ENCODE peak calls at places on chromosome 13, in eight cellular contexts. B is M059J; C is COR-L47; F is fibroblast of the aortic adventitia; J is stimulated activated CD8-positive, alpha-beta memory T cell treated with anti-CD3 and anti-CD28 coated beads, Interleukin-12 subunit alpha, Interleukin-12 subunit beta, amount 100 ng/mL, for 1 hour; D is heart left ventricle; T is HEK293T; O is ovary. N is an unnamed sample.

GRCh38 chr13:48161530-48162179 is 66.8 kb upstream of the MED4 start:
- DNase-seq in B (no peak), C (no peak), F (no peak), J (no peak), D (peak), T (no peak), O (no peak), N (no peak)

GRCh38 chr13:49356224-49356623 is 87.6 kb downstream of the CAB39L start:
- DNase-seq in B (peak), C (no peak), F (peak), J (no peak), D (no peak), T (no peak), O (no peak), N (no peak)

GRCh38 chr13:20064128-20064527 is 96.7 kb downstream of the GJA3 start:
- DNase-seq in B (peak), C (no peak), F (peak), J (no peak), D (no peak), T (no peak), O (no peak), N (no peak)

GRCh38 chr13:110015253-110015652 is 228.9 kb upstream of the IRS2 start:
- DNase-seq in B (peak), C (peak), F (no peak), J (no peak), D (no peak), T (no peak), O (no peak), N (no peak)

GRCh38 chr13:41713405-41713804 is 247.5 kb downstream of the VWA8 start:
- DNase-seq in B (no peak), C (no peak), F (no peak), J (no peak), D (no peak), T (no peak), O (no peak), N (no peak)

GRCh38 chr13:33611016-33611805 is 206.7 kb upstream of the RFC3 start:
- DNase-seq in B (peak), C (peak), F (peak), J (no peak), D (peak), T (no peak), O (peak), N (no peak)

GRCh38 chr13:40528881-40529280 is 137.6 kb downstream of the FOXO1 start:
- DNase-seq in B (peak), C (no peak), F (no peak), J (no peak), D (no peak), T (no peak), O (no peak), N (no peak)

GRCh38 chr13:22744688-22745452 is 435.9 kb upstream of the SGCG start:
- DNase-seq in B (peak), C (no peak), F (no peak), J (no peak), D (no peak), T (no peak), O (no peak), N (no peak)

GRCh38 chr13:74039154-74039553 is 95.0 kb downstream of the KLF12 start:
- DNase-seq in B (no peak), C (no peak), F (no peak), J (no peak), D (no peak), T (no peak), O (no peak), N (no peak)

GRCh38 chr13:45472171-45472705 is 7.5 kb downstream of the COG3 start:
- DNase-seq in B (peak), C (no peak), F (no peak), J (no peak), D (no peak), T (no peak), O (no peak), N (no peak)

GRCh38 chr13:113192902-113193301 is 15.6 kb downstream of the PCID2 start:
- DNase-seq in B (peak), C (no peak), F (peak), J (no peak), D (no peak), T (no peak), O (no peak), N (no peak)

GRCh38 chr13:39123578-39123977 is 85.3 kb downstream of the NHLRC3 start:
- DNase-seq in B (no peak), C (no peak), F (no peak), J (no peak), D (no peak), T (no peak), O (no peak), N (no peak)

GRCh38 chr13:110559429-110559943 is 2.0 kb downstream of the RAB20 start:
- DNase-seq in B (no peak), C (no peak), F (peak), J (no peak), D (peak), T (no peak), O (peak), N (no peak)

GRCh38 chr13:21013682-21014038 is 47.7 kb downstream of the LATS2 start:
- DNase-seq in B (no peak), C (no peak), F (no peak), J (no peak), D (no peak), T (no peak), O (no peak), N (no peak)

GRCh38 chr13:75331792-75332349 is 150.1 kb downstream of the TBC1D4 start:
- DNase-seq in B (no peak), C (no peak), F (no peak), J (no peak), D (no peak), T (no peak), O (no peak), N (no peak)

GRCh38 chr13:98172570-98173405 is 4.3 kb downstream of the RNF113B start:
- DNase-seq in B (no peak), C (no peak), F (peak), J (no peak), D (no peak), T (no peak), O (no peak), N (no peak)

GRCh38 chr13:101967216-101967615 is 434.6 kb downstream of the FGF14 start:
- DNase-seq in B (no peak), C (no peak), F (no peak), J (no peak), D (no peak), T (no peak), O (no peak), N (no peak)

GRCh38 chr13:98509271-98510155 is 67.4 kb downstream of the STK24 start:
- DNase-seq in B (peak), C (no peak), F (peak), J (peak), D (peak), T (no peak), O (no peak), N (no peak)

GRCh38 chr13:20702945-20703784 is at the start of gene IL17D:
- DNase-seq in B (peak), C (peak), F (no peak), J (no peak), D (no peak), T (peak), O (peak), N (peak)

GRCh38 chr13:28204043-28204442 is 65.7 kb downstream of the PAN3 start:
- DNase-seq in B (no peak), C (no peak), F (no peak), J (no peak), D (no peak), T (no peak), O (no peak), N (no peak)

GRCh38 chr13:28355822-28356371 is 139.0 kb downstream of the FLT1 start:
- DNase-seq in B (peak), C (no peak), F (peak), J (no peak), D (no peak), T (no peak), O (no peak), N (no peak)